ENCODE peak calls at places on chromosomes 13 and 19, in eight cellular contexts. One of them, this sample, is unnamed.

GRCh38 chr19:44723952-44724319 is 24.6 kb upstream of the BCL3 start:
- DNase-seq in foreskin fibroblast: peak
- DNase-seq in RWPE1: peak
- DNase-seq in type B pancreatic cell: peak
- DNase-seq in body of pancreas: peak
- DNase-seq in cardiac muscle cell: peak
- DNase-seq in thyroid gland: peak
- DNase-seq in cardiac fibroblast: peak
- DNase-seq in this sample: peak

GRCh38 chr13:44389856-44390255 is 16.2 kb downstream of the SERP2 start:
- DNase-seq in foreskin fibroblast: no peak
- DNase-seq in RWPE1: no peak
- DNase-seq in type B pancreatic cell: no peak
- DNase-seq in body of pancreas: no peak
- DNase-seq in cardiac muscle cell: no peak
- DNase-seq in thyroid gland: no peak
- DNase-seq in cardiac fibroblast: no peak
- DNase-seq in this sample: no peak

GRCh38 chr13:101829484-101829883 is 377.0 kb downstream of the ITGBL1 start:
- DNase-seq in foreskin fibroblast: no peak
- DNase-seq in RWPE1: no peak
- DNase-seq in type B pancreatic cell: no peak
- DNase-seq in body of pancreas: no peak
- DNase-seq in cardiac muscle cell: no peak
- DNase-seq in thyroid gland: no peak
- DNase-seq in cardiac fibroblast: no peak
- DNase-seq in this sample: no peak

GRCh38 chr19:19822148-19822429 is 539 bp upstream of the ZNF506 start:
- DNase-seq in foreskin fibroblast: no peak
- DNase-seq in RWPE1: no peak
- DNase-seq in type B pancreatic cell: no peak
- DNase-seq in body of pancreas: no peak
- DNase-seq in cardiac muscle cell: peak
- DNase-seq in thyroid gland: peak
- DNase-seq in cardiac fibroblast: no peak
- DNase-seq in this sample: no peak

GRCh38 chr19:45442927-45443461 is 19.3 kb upstream of the ERCC1 start:
- DNase-seq in foreskin fibroblast: no peak
- DNase-seq in RWPE1: no peak
- DNase-seq in type B pancreatic cell: no peak
- DNase-seq in body of pancreas: peak
- DNase-seq in cardiac muscle cell: no peak
- DNase-seq in thyroid gland: peak
- DNase-seq in cardiac fibroblast: peak
- DNase-seq in this sample: peak

GRCh38 chr13:96027496-96027895 is 25.7 kb downstream of the UGGT2 start:
- DNase-seq in foreskin fibroblast: no peak
- DNase-seq in RWPE1: no peak
- DNase-seq in type B pancreatic cell: no peak
- DNase-seq in body of pancreas: no peak
- DNase-seq in cardiac muscle cell: no peak
- DNase-seq in thyroid gland: no peak
- DNase-seq in cardiac fibroblast: no peak
- DNase-seq in this sample: no peak

GRCh38 chr13:74290324-74290773 is 156.1 kb upstream of the KLF12 start:
- DNase-seq in foreskin fibroblast: no peak
- DNase-seq in RWPE1: peak
- DNase-seq in type B pancreatic cell: no peak
- DNase-seq in body of pancreas: peak
- DNase-seq in cardiac muscle cell: peak
- DNase-seq in thyroid gland: peak
- DNase-seq in cardiac fibroblast: peak
- DNase-seq in this sample: no peak

GRCh38 chr13:44903596-44903995 is 85.7 kb downstream of the NUFIP1 start:
- DNase-seq in foreskin fibroblast: peak
- DNase-seq in RWPE1: no peak
- DNase-seq in type B pancreatic cell: no peak
- DNase-seq in body of pancreas: peak
- DNase-seq in cardiac muscle cell: no peak
- DNase-seq in thyroid gland: peak
- DNase-seq in cardiac fibroblast: peak
- DNase-seq in this sample: no peak

GRCh38 chr13:32225494-32225931 is 89.7 kb downstream of the ZAR1L start:
- DNase-seq in foreskin fibroblast: peak
- DNase-seq in RWPE1: no peak
- DNase-seq in type B pancreatic cell: no peak
- DNase-seq in body of pancreas: no peak
- DNase-seq in cardiac muscle cell: no peak
- DNase-seq in thyroid gland: no peak
- DNase-seq in cardiac fibroblast: peak
- DNase-seq in this sample: no peak

GRCh38 chr13:101231751-101232428 is 184.4 kb downstream of the NALCN start:
- DNase-seq in foreskin fibroblast: peak
- DNase-seq in RWPE1: peak
- DNase-seq in type B pancreatic cell: no peak
- DNase-seq in body of pancreas: no peak
- DNase-seq in cardiac muscle cell: no peak
- DNase-seq in thyroid gland: no peak
- DNase-seq in cardiac fibroblast: peak
- DNase-seq in this sample: no peak

GRCh38 chr19:996051-996838 is 4.0 kb upstream of the GRIN3B start:
- DNase-seq in foreskin fibroblast: no peak
- DNase-seq in RWPE1: peak
- DNase-seq in type B pancreatic cell: no peak
- DNase-seq in body of pancreas: peak
- DNase-seq in cardiac muscle cell: no peak
- DNase-seq in thyroid gland: peak
- DNase-seq in cardiac fibroblast: peak
- DNase-seq in this sample: peak

GRCh38 chr19:46821512-46822359 is 28.9 kb downstream of the AP2S1 start:
- DNase-seq in foreskin fibroblast: no peak
- DNase-seq in RWPE1: no peak
- DNase-seq in type B pancreatic cell: no peak
- DNase-seq in body of pancreas: no peak
- DNase-seq in cardiac muscle cell: no peak
- DNase-seq in thyroid gland: no peak
- DNase-seq in cardiac fibroblast: no peak
- DNase-seq in this sample: no peak

GRCh38 chr19:29397748-29398147 is 128.0 kb upstream of the VSTM2B start:
- DNase-seq in foreskin fibroblast: no peak
- DNase-seq in RWPE1: no peak
- DNase-seq in type B pancreatic cell: no peak
- DNase-seq in body of pancreas: no peak
- DNase-seq in cardiac muscle cell: no peak
- DNase-seq in thyroid gland: no peak
- DNase-seq in cardiac fibroblast: no peak
- DNase-seq in this sample: no peak

GRCh38 chr13:93144031-93144430 is 82.6 kb upstream of the GPC6 start:
- DNase-seq in foreskin fibroblast: no peak
- DNase-seq in RWPE1: no peak
- DNase-seq in type B pancreatic cell: no peak
- DNase-seq in body of pancreas: no peak
- DNase-seq in cardiac muscle cell: no peak
- DNase-seq in thyroid gland: no peak
- DNase-seq in cardiac fibroblast: no peak
- DNase-seq in this sample: no peak

GRCh38 chr13:98285852-98286594 is 109.0 kb upstream of the RNF113B start:
- DNase-seq in foreskin fibroblast: no peak
- DNase-seq in RWPE1: no peak
- DNase-seq in type B pancreatic cell: no peak
- DNase-seq in body of pancreas: no peak
- DNase-seq in cardiac muscle cell: no peak
- DNase-seq in thyroid gland: no peak
- DNase-seq in cardiac fibroblast: no peak
- DNase-seq in this sample: no peak

GRCh38 chr19:39951686-39952085 is 17.3 kb upstream of the FCGBP start:
- DNase-seq in foreskin fibroblast: peak
- DNase-seq in RWPE1: peak
- DNase-seq in type B pancreatic cell: no peak
- DNase-seq in body of pancreas: no peak
- DNase-seq in cardiac muscle cell: no peak
- DNase-seq in thyroid gland: no peak
- DNase-seq in cardiac fibroblast: peak
- DNase-seq in this sample: no peak

GRCh38 chr19:16085115-16085514 is 8.8 kb downstream of the TPM4 start:
- DNase-seq in foreskin fibroblast: peak
- DNase-seq in RWPE1: no peak
- DNase-seq in type B pancreatic cell: no peak
- DNase-seq in body of pancreas: no peak
- DNase-seq in cardiac muscle cell: no peak
- DNase-seq in thyroid gland: no peak
- DNase-seq in cardiac fibroblast: no peak
- DNase-seq in this sample: no peak

GRCh38 chr19:54316746-54317107 is 3.8 kb upstream of the LILRA5 start:
- DNase-seq in foreskin fibroblast: no peak
- DNase-seq in RWPE1: no peak
- DNase-seq in type B pancreatic cell: no peak
- DNase-seq in body of pancreas: peak
- DNase-seq in cardiac muscle cell: no peak
- DNase-seq in thyroid gland: no peak
- DNase-seq in cardiac fibroblast: no peak
- DNase-seq in this sample: peak

GRCh38 chr19:38644719-38645118 is 2.7 kb upstream of the ACTN4 start:
- DNase-seq in foreskin fibroblast: no peak
- DNase-seq in RWPE1: no peak
- DNase-seq in type B pancreatic cell: no peak
- DNase-seq in body of pancreas: no peak
- DNase-seq in cardiac muscle cell: no peak
- DNase-seq in thyroid gland: no peak
- DNase-seq in cardiac fibroblast: no peak
- DNase-seq in this sample: no peak

GRCh38 chr13:102122147-102122546 is 279.7 kb downstream of the FGF14 start:
- DNase-seq in foreskin fibroblast: no peak
- DNase-seq in RWPE1: no peak
- DNase-seq in type B pancreatic cell: no peak
- DNase-seq in body of pancreas: no peak
- DNase-seq in cardiac muscle cell: no peak
- DNase-seq in thyroid gland: no peak
- DNase-seq in cardiac fibroblast: no peak
- DNase-seq in this sample: no peak

GRCh38 chr13:32537580-32538233 is 888 bp downstream of the N4BP2L2 start:
- DNase-seq in foreskin fibroblast: no peak
- DNase-seq in RWPE1: no peak
- DNase-seq in type B pancreatic cell: no peak
- DNase-seq in body of pancreas: peak
- DNase-seq in cardiac muscle cell: no peak
- DNase-seq in thyroid gland: peak
- DNase-seq in cardiac fibroblast: peak
- DNase-seq in this sample: peak

GRCh38 chr19:42024622-42025111 is 30.6 kb upstream of the ATP1A3 start:
- DNase-seq in foreskin fibroblast: peak
- DNase-seq in RWPE1: no peak
- DNase-seq in type B pancreatic cell: no peak
- DNase-seq in body of pancreas: peak
- DNase-seq in cardiac muscle cell: peak
- DNase-seq in thyroid gland: peak
- DNase-seq in cardiac fibroblast: peak
- DNase-seq in this sample: no peak

DNA sequence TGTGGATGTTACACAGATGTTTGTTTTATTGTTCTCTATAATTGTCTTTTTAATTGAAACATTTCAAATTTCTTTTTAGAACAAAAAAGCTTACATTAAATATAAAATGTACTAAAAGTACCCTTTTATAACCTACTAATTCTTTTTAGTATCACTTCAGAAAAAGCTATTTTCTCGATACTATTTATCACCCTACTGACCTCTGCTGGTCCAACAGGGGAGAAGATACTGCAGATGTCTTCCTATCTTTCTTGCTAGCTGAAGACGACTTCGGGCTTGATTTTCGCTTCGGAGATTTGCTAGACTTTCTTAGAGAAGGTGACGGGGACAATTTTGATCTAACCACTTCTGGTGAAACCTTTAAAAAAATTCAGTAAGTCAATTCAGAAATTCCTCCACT is 42.4 kb downstream of the ZC3H13 start:
- DNase-seq in foreskin fibroblast: no peak
- DNase-seq in RWPE1: peak
- DNase-seq in type B pancreatic cell: no peak
- DNase-seq in body of pancreas: no peak
- DNase-seq in cardiac muscle cell: no peak
- DNase-seq in thyroid gland: no peak
- DNase-seq in cardiac fibroblast: peak
- DNase-seq in this sample: no peak
- TF ChIP-seq CTCF in foreskin fibroblast: peak
- TF ChIP-seq CTCF in RWPE1: peak
- TF ChIP-seq CTCF in type B pancreatic cell: peak
- TF ChIP-seq CTCF in body of pancreas: no peak
- TF ChIP-seq CTCF in cardiac muscle cell: peak
- TF ChIP-seq CTCF in thyroid gland: no peak
- TF ChIP-seq CTCF in cardiac fibroblast: peak
- TF ChIP-seq CTCF in this sample: no peak

GRCh38 chr13:60230593-60230992 is 66.9 kb upstream of the DIAPH3 start:
- DNase-seq in foreskin fibroblast: no peak
- DNase-seq in RWPE1: no peak
- DNase-seq in type B pancreatic cell: no peak
- DNase-seq in body of pancreas: no peak
- DNase-seq in cardiac muscle cell: peak
- DNase-seq in thyroid gland: no peak
- DNase-seq in cardiac fibroblast: peak
- DNase-seq in this sample: no peak
- TF ChIP-seq CTCF in foreskin fibroblast: no peak
- TF ChIP-seq CTCF in RWPE1: no peak
- TF ChIP-seq CTCF in type B pancreatic cell: no peak
- TF ChIP-seq CTCF in body of pancreas: no peak
- TF ChIP-seq CTCF in cardiac muscle cell: no peak
- TF ChIP-seq CTCF in thyroid gland: no peak
- TF ChIP-seq CTCF in cardiac fibroblast: no peak
- TF ChIP-seq CTCF in this sample: no peak

DNA sequence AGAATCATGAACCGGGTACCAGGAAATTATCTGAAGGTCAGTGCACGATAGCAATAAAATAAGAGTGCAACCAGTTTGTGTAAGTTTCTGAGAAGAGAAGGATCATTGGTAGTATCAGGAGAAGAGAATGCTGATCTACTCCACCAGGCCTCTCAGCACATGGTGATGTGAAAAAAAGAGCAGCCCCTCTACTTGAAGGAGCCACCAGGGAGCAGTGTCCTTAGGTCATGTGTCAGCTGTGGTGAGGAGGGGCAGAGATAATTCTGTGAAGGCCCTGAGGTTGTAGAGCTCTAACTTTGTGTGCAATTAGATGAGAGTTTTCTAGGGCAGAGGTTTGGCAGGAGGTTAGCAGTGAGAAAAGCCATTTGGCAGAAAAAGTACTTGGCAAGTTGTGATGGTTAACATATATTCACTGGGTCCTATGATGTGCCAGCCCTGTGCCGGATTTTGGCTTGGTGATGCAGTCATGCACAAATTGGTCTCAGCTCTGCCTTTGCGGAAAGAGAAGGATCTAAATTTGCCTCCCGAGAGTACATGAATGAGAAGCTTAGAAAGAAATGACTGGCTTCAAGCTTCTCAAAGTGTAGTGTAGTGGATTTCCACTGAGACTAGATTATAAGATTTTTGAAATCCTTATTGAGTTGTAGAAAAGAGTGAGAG is 19.2 kb upstream of the ZC3H13 start:
- DNase-seq in foreskin fibroblast: no peak
- DNase-seq in RWPE1: no peak
- DNase-seq in type B pancreatic cell: no peak
- DNase-seq in body of pancreas: no peak
- DNase-seq in cardiac muscle cell: no peak
- DNase-seq in thyroid gland: no peak
- DNase-seq in cardiac fibroblast: no peak
- DNase-seq in this sample: no peak
- TF ChIP-seq CTCF in foreskin fibroblast: no peak
- TF ChIP-seq CTCF in RWPE1: no peak
- TF ChIP-seq CTCF in type B pancreatic cell: no peak
- TF ChIP-seq CTCF in body of pancreas: no peak
- TF ChIP-seq CTCF in cardiac muscle cell: no peak
- TF ChIP-seq CTCF in thyroid gland: no peak
- TF ChIP-seq CTCF in cardiac fibroblast: no peak
- TF ChIP-seq CTCF in this sample: no peak

GRCh38 chr19:10416380-10417257 is 3.7 kb upstream of the PDE4A start:
- DNase-seq in foreskin fibroblast: peak
- DNase-seq in RWPE1: peak
- DNase-seq in type B pancreatic cell: peak
- DNase-seq in body of pancreas: peak
- DNase-seq in cardiac muscle cell: peak
- DNase-seq in thyroid gland: peak
- DNase-seq in cardiac fibroblast: peak
- DNase-seq in this sample: peak
- TF ChIP-seq CTCF in foreskin fibroblast: peak
- TF ChIP-seq CTCF in RWPE1: peak
- TF ChIP-seq CTCF in type B pancreatic cell: peak
- TF ChIP-seq CTCF in body of pancreas: peak
- TF ChIP-seq CTCF in cardiac muscle cell: peak
- TF ChIP-seq CTCF in thyroid gland: peak
- TF ChIP-seq CTCF in cardiac fibroblast: peak
- TF ChIP-seq CTCF in this sample: peak

This sample was measured in Calu3.